ENCODE peak calls at places on chromosomes 6 and 20, in ten cellular contexts. U is PC-9, X is breast epithelium, S is uterus, W is thoracic aorta, J is sigmoid colon, T is fibroblast of lung, I is lower lobe of right lung, Y is neural progenitor cell, F is endodermal cell. P is an unnamed sample.

GRCh38 chr6:54690596-54690995 is 156.0 kb upstream of the FAM83B start:
- DNase-seq in U (no peak), X (no peak), S (no peak), W (no peak), J (no peak), T (no peak), I (no peak), Y (no peak), F (no peak), P (no peak)

GRCh38 chr6:150499882-150500312 is 99.8 kb upstream of the PLEKHG1 start:
- DNase-seq in U (no peak), X (no peak), S (no peak), W (no peak), J (no peak), T (no peak), I (no peak), Y (no peak), F (no peak), P (no peak)

GRCh38 chr20:24603454-24603853 is 134.0 kb downstream of the SYNDIG1 start:
- DNase-seq in U (no peak), X (no peak), S (no peak), W (no peak), J (no peak), T (no peak), I (no peak), Y (no peak), F (no peak), P (no peak)

GRCh38 chr6:39945626-39946025 is 11.4 kb upstream of the MOCS1 start:
- DNase-seq in U (no peak), X (no peak), S (no peak), W (no peak), J (no peak), T (no peak), I (no peak), Y (no peak), F (no peak), P (no peak)

GRCh38 chr20:33313686-33314314 is 30.8 kb downstream of the BPIFB1 start:
- DNase-seq in U (no peak), X (no peak), S (no peak), W (no peak), J (no peak), T (no peak), I (no peak), Y (no peak), F (no peak), P (no peak)

GRCh38 chr6:45200510-45200909 is 127.6 kb upstream of the RUNX2 start:
- DNase-seq in U (no peak), X (no peak), S (no peak), W (no peak), J (no peak), T (no peak), I (no peak), Y (no peak), F (no peak), P (no peak)

GRCh38 chr6:45512594-45512993 is 134.9 kb upstream of the SUPT3H start:
- DNase-seq in U (no peak), X (no peak), S (no peak), W (no peak), J (no peak), T (no peak), I (no peak), Y (peak; percentile 46), F (no peak), P (no peak)

GRCh38 chr6:79612457-79612856 is 18.7 kb upstream of the SH3BGRL2 start:
- DNase-seq in U (no peak), X (no peak), S (no peak), W (no peak), J (no peak), T (no peak), I (no peak), Y (no peak), F (no peak), P (no peak)

GRCh38 chr6:90502866-90503407 is 83.9 kb downstream of the MAP3K7 start:
- DNase-seq in U (no peak), X (no peak), S (no peak), W (no peak), J (no peak), T (no peak), I (no peak), Y (peak; percentile 71), F (peak; percentile 63), P (no peak)

GRCh38 chr20:12838261-12838866 is 170.4 kb upstream of the SPTLC3 start:
- DNase-seq in U (no peak), X (no peak), S (no peak), W (no peak), J (no peak), T (no peak), I (no peak), Y (peak; percentile 35), F (peak; percentile 77), P (no peak)

GRCh38 chr6:2634151-2634964 is 116.4 kb downstream of the MYLK4 start:
- DNase-seq in U (peak; percentile 83), X (peak; percentile 82), S (peak; percentile 86), W (peak; percentile 70), J (peak; percentile 92), T (peak; percentile 89), I (peak; percentile 87), Y (peak; percentile 87), F (peak; percentile 95), P (peak; percentile 65)

GRCh38 chr20:10919549-10920140 is 245.8 kb upstream of the JAG1 start:
- DNase-seq in U (peak; percentile 57), X (no peak), S (peak; percentile 39), W (peak; percentile 43), J (peak; percentile 64), T (peak; percentile 80), I (no peak), Y (no peak), F (no peak), P (no peak)

GRCh38 chr6:41155132-41155805 is 1.1 kb upstream of the TREML1 start:
- DNase-seq in U (no peak), X (no peak), S (no peak), W (no peak), J (no peak), T (no peak), I (no peak), Y (no peak), F (no peak), P (no peak)

DNA sequence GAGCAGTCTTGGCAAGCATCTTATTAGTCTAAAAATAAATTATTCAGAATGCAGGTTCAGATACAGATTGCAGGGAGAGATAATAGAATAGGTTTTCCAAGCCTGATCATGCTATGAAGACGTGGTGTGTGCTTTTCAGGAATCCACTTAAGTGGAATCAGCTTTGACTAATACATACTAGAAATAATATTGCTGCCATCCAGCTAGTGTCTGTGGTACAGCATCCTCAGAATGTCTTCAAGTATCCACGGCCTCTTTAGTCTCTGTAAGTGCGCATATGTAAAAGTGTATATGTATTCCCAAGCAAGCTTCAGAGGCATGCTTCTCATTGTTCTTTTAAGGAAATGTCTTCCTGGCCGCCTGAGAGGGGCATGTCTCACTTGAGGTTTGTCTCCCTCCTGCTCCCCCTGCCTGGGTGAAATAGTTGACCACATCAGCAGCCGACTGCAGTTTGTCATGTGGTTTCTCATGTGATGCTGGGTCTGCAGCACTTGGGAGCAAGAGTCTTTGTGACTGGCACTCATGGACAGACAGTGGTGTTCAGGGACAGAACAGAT is 150.9 kb downstream of the PRL start:
- DNase-seq in U (no peak), X (no peak), S (peak; percentile 35), W (no peak), J (no peak), T (peak; percentile 82), I (no peak), Y (no peak), F (peak; percentile 73), P (peak; percentile 87)
- H3K4me3 ChIP-seq in U (no peak overlapping the region), X (peak overlapping the region; percentile 29), S (no peak overlapping the region), W (peak overlapping the region; percentile 6), J (peak overlapping the region; percentile 47), T (peak overlapping the region; percentile 60), I (no peak overlapping the region), Y (no peak overlapping the region), F (no peak overlapping the region), P (peak overlapping the region; percentile 80)

GRCh38 chr20:34663213-34663943 is 13.5 kb downstream of the PIGU start:
- DNase-seq in U (no peak), X (no peak), S (no peak), W (no peak), J (no peak), T (peak; percentile 15), I (no peak), Y (no peak), F (no peak), P (no peak)
- TF ChIP-seq CTCF in U (no peak), X (no peak), S (no peak), W (no peak), J (no peak), T (no peak), I (no peak), Y (no peak), F (no peak), P (no peak)

DNA sequence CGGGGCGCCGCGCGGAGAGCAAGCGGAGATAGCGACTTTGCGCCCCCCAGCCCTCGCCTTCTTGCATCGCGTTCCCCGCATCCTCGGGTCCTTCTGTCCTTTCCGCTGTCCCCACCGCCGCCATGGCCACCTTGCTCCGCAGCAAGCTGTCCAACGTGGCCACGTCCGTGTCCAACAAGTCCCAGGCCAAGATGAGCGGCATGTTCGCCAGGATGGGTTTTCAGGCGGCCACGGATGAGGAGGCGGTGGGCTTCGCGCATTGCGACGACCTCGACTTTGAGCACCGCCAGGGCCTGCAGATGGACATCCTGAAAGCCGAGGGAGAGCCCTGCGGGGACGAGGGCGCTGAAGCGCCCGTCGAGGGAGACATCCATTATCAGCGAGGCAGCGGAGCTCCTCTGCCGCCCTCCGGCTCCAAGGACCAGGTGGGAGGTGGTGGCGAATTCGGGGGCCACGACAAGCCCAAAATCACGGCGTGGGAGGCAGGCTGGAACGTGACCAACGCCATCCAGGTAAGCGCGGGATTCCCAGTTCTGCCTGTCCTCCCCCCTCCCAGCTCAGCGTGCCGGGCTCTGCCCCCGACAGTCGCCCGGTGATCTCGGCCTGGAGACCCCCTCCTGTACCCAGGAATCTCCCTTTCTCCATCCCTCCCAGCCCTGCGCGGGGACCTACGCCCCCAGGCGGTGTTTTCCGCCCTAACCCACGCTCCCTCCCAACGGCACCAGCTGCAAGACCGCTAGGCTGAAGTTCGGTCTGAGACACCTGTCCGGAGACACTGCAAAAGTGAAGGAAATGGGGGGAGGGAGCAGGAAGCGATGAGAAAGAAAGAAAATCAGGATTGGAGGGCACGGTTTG is 544 bp downstream of the SLC32A1 start:
- DNase-seq in U (no peak), X (no peak), S (no peak), W (no peak), J (no peak), T (no peak), I (no peak), Y (peak; percentile 71), F (peak; percentile 84), P (no peak)
- H3K27ac ChIP-seq in U (no peak overlapping the region), X (no peak overlapping the region), S (no peak overlapping the region), W (no peak overlapping the region), J (no peak overlapping the region), T (no peak overlapping the region), I (no peak overlapping the region), Y (no peak overlapping the region), F (no peak overlapping the region), P (no peak overlapping the region)

DNA sequence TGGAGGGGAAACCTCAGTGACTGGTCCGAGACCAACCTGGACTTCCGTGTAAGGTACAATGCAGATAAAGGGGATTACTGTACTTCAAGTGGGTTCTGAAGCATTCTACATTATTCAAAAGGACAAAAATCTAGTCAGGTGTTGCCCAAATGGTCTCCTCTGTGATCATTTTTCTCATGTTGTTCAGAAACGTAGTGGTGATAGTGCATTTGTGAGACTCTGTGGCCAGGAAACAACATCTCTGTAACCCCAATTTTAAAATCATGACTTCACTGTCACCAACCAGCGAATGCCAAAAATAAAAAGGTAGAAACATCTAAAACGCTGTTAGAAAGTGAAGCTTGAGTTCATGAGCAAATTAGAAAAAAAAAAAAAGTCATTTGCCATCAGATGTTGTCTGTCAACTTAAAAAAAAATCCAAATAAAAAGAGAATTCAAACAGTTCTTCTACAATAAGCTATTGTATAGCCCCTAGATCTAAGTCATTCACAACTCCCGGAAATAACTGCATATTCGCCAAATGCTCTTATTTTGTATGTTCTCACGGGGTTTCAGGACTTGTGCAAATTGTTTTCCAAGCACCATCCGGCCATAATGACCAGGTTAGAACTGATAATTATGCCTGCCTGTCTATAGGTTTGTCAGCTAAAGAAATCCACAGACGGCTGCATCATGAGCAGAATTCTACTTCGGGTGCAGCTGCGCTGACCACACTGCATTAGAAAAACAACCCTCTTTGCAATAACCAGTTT is 87.9 kb downstream of the HIVEP2 start:
- DNase-seq in U (no peak), X (no peak), S (no peak), W (no peak), J (no peak), T (no peak), I (no peak), Y (no peak), F (no peak), P (no peak)
- H3K4me3 ChIP-seq in U (no peak overlapping the region), X (no peak overlapping the region), S (no peak overlapping the region), W (no peak overlapping the region), J (no peak overlapping the region), T (no peak overlapping the region), I (no peak overlapping the region), Y (no peak overlapping the region), F (no peak overlapping the region), P (peak overlapping the region; percentile 29)

P was measured in dorsolateral prefrontal cortex.